ENCODE peak calls at places on chromosomes 12 and 14, in seven cellular contexts. One of them, this sample, is unnamed.

GRCh38 chr14:84036863-84037262 is 1493.1 kb upstream of the FLRT2 start:
- DNase-seq in H1: no peak
- DNase-seq in H9: no peak
- DNase-seq in mesendoderm: no peak
- DNase-seq in IMR-90: peak; percentile 42
- DNase-seq in trophoblast cell: no peak
- DNase-seq in mesenchymal stem cell: peak; percentile 81
- DNase-seq in this sample: no peak

GRCh38 chr12:20409639-20410038 is 41.3 kb downstream of the PDE3A start:
- DNase-seq in H1: no peak
- DNase-seq in H9: no peak
- DNase-seq in IMR-90: no peak
- DNase-seq in trophoblast cell: no peak
- DNase-seq in mesendoderm: no peak
- DNase-seq in mesenchymal stem cell: no peak
- DNase-seq in this sample: no peak

GRCh38 chr12:20451759-20452158 is 83.4 kb downstream of the PDE3A start:
- DNase-seq in IMR-90: peak; percentile 71
- DNase-seq in mesenchymal stem cell: peak; percentile 66
- DNase-seq in H1: no peak
- DNase-seq in H9: no peak
- DNase-seq in trophoblast cell: no peak
- DNase-seq in mesendoderm: no peak
- DNase-seq in this sample: no peak

GRCh38 chr12:53499261-53500118 is at the start of gene MAP3K12:
- DNase-seq in mesendoderm: peak; percentile 77
- DNase-seq in H9: peak; percentile 84
- DNase-seq in IMR-90: peak; percentile 47
- DNase-seq in H1: no peak
- DNase-seq in mesenchymal stem cell: peak; percentile 81
- DNase-seq in trophoblast cell: no peak
- DNase-seq in this sample: peak; percentile 54

GRCh38 chr14:74855021-74855420 is 20.9 kb downstream of the PROX2 start:
- DNase-seq in H9: no peak
- DNase-seq in H1: no peak
- DNase-seq in trophoblast cell: no peak
- DNase-seq in IMR-90: no peak
- DNase-seq in mesendoderm: no peak
- DNase-seq in mesenchymal stem cell: no peak
- DNase-seq in this sample: no peak

GRCh38 chr12:83573676-83574075 is 887.0 kb downstream of the TMTC2 start:
- DNase-seq in mesendoderm: peak; percentile 1
- DNase-seq in IMR-90: no peak
- DNase-seq in H1: no peak
- DNase-seq in mesenchymal stem cell: peak; percentile 1
- DNase-seq in H9: no peak
- DNase-seq in trophoblast cell: peak; percentile 10
- DNase-seq in this sample: no peak

GRCh38 chr12:48930475-48930874 is 5.2 kb upstream of the FKBP11 start:
- DNase-seq in mesenchymal stem cell: no peak
- DNase-seq in trophoblast cell: no peak
- DNase-seq in H9: no peak
- DNase-seq in mesendoderm: no peak
- DNase-seq in H1: no peak
- DNase-seq in IMR-90: no peak
- DNase-seq in this sample: no peak

GRCh38 chr12:28869197-28869596 is 279.9 kb upstream of the FAR2 start:
- DNase-seq in trophoblast cell: peak; percentile 54
- DNase-seq in mesendoderm: no peak
- DNase-seq in H1: no peak
- DNase-seq in IMR-90: peak; percentile 91
- DNase-seq in mesenchymal stem cell: peak; percentile 90
- DNase-seq in H9: no peak
- DNase-seq in this sample: no peak

GRCh38 chr14:77088219-77088618 is 9.8 kb upstream of the CIPC start:
- DNase-seq in mesendoderm: peak; percentile 99
- DNase-seq in H9: peak; percentile 94
- DNase-seq in mesenchymal stem cell: no peak
- DNase-seq in IMR-90: no peak
- DNase-seq in trophoblast cell: peak; percentile 99
- DNase-seq in H1: peak; percentile 72
- DNase-seq in this sample: no peak

GRCh38 chr12:62260733-62261683 is 804 bp downstream of the USP15 start:
- DNase-seq in mesenchymal stem cell: peak; percentile 65
- DNase-seq in IMR-90: peak; percentile 41
- DNase-seq in H1: no peak
- DNase-seq in trophoblast cell: peak; percentile 7
- DNase-seq in mesendoderm: peak; percentile 49
- DNase-seq in H9: no peak
- DNase-seq in this sample: peak; percentile 14

GRCh38 chr12:49198431-49199155 is 9.7 kb upstream of the TUBA1A start:
- DNase-seq in IMR-90: peak; percentile 94
- DNase-seq in trophoblast cell: no peak
- DNase-seq in H1: no peak
- DNase-seq in mesenchymal stem cell: peak; percentile 46
- DNase-seq in mesendoderm: peak; percentile 82
- DNase-seq in H9: peak; percentile 42
- DNase-seq in this sample: no peak

GRCh38 chr14:51963164-51963733 is 26.1 kb upstream of the RTRAF start:
- DNase-seq in mesenchymal stem cell: peak; percentile 26
- DNase-seq in H1: no peak
- DNase-seq in mesendoderm: no peak
- DNase-seq in IMR-90: peak; percentile 53
- DNase-seq in H9: no peak
- DNase-seq in trophoblast cell: no peak
- DNase-seq in this sample: no peak

GRCh38 chr12:109241936-109242335 is 67.1 kb downstream of the FOXN4 start:
- DNase-seq in H9: no peak
- DNase-seq in mesendoderm: no peak
- DNase-seq in mesenchymal stem cell: no peak
- DNase-seq in IMR-90: no peak
- DNase-seq in H1: no peak
- DNase-seq in trophoblast cell: no peak
- DNase-seq in this sample: no peak

GRCh38 chr12:64385468-64385867 is 5.1 kb downstream of the C12orf56 start:
- DNase-seq in mesenchymal stem cell: no peak
- DNase-seq in trophoblast cell: no peak
- DNase-seq in mesendoderm: no peak
- DNase-seq in H1: no peak
- DNase-seq in IMR-90: peak; percentile 31
- DNase-seq in H9: no peak
- DNase-seq in this sample: no peak

GRCh38 chr14:63155511-63156189 is 48.6 kb upstream of the RHOJ start:
- DNase-seq in H9: no peak
- DNase-seq in mesendoderm: no peak
- DNase-seq in IMR-90: peak; percentile 68
- DNase-seq in trophoblast cell: peak; percentile 2
- DNase-seq in H1: no peak
- DNase-seq in mesenchymal stem cell: no peak
- DNase-seq in this sample: no peak

GRCh38 chr14:41859336-41859735 is 252.7 kb downstream of the LRFN5 start:
- DNase-seq in IMR-90: peak; percentile 4
- DNase-seq in mesenchymal stem cell: no peak
- DNase-seq in mesendoderm: no peak
- DNase-seq in H9: no peak
- DNase-seq in trophoblast cell: no peak
- DNase-seq in H1: no peak
- DNase-seq in this sample: no peak

GRCh38 chr14:104979758-104980591 is 1.8 kb upstream of the AHNAK2 start:
- DNase-seq in mesendoderm: no peak
- DNase-seq in trophoblast cell: peak; percentile 45
- DNase-seq in H9: peak; percentile 32
- DNase-seq in IMR-90: peak; percentile 38
- DNase-seq in mesenchymal stem cell: no peak
- DNase-seq in H1: no peak
- DNase-seq in this sample: no peak

GRCh38 chr14:32430326-32430725 is 101.2 kb downstream of the AKAP6 start:
- DNase-seq in H1: no peak
- DNase-seq in IMR-90: peak; percentile 69
- DNase-seq in mesendoderm: no peak
- DNase-seq in mesenchymal stem cell: peak; percentile 48
- DNase-seq in trophoblast cell: no peak
- DNase-seq in H9: no peak
- DNase-seq in this sample: no peak

GRCh38 chr14:90434370-90435020 is 37.7 kb downstream of the CALM1 start:
- DNase-seq in trophoblast cell: no peak
- DNase-seq in mesenchymal stem cell: no peak
- DNase-seq in mesendoderm: no peak
- DNase-seq in H1: no peak
- DNase-seq in IMR-90: no peak
- DNase-seq in H9: no peak
- DNase-seq in this sample: no peak
- H2BK5ac ChIP-seq in trophoblast cell: no peak overlapping the region
- H2BK5ac ChIP-seq in mesenchymal stem cell: no peak overlapping the region
- H2BK5ac ChIP-seq in mesendoderm: no peak overlapping the region
- H2BK5ac ChIP-seq in H1: no peak overlapping the region
- H2BK5ac ChIP-seq in IMR-90: no peak overlapping the region
- H2BK5ac ChIP-seq in H9: no peak overlapping the region
- H2BK5ac ChIP-seq in this sample: no peak overlapping the region

GRCh38 chr14:101918125-101918989 is 46.0 kb upstream of the DYNC1H1 start:
- DNase-seq in H1: peak; percentile 19
- DNase-seq in mesendoderm: peak; percentile 37
- DNase-seq in H9: no peak
- DNase-seq in mesenchymal stem cell: peak; percentile 9
- DNase-seq in IMR-90: no peak
- DNase-seq in trophoblast cell: no peak
- DNase-seq in this sample: no peak

GRCh38 chr14:101925152-101925551 is 39.2 kb upstream of the DYNC1H1 start:
- DNase-seq in mesendoderm: no peak
- DNase-seq in IMR-90: no peak
- DNase-seq in H1: no peak
- DNase-seq in trophoblast cell: no peak
- DNase-seq in mesenchymal stem cell: no peak
- DNase-seq in H9: no peak
- DNase-seq in this sample: no peak

GRCh38 chr14:101926620-101927019 is 37.8 kb upstream of the DYNC1H1 start:
- DNase-seq in trophoblast cell: no peak
- DNase-seq in IMR-90: no peak
- DNase-seq in H9: no peak
- DNase-seq in H1: no peak
- DNase-seq in mesenchymal stem cell: no peak
- DNase-seq in mesendoderm: no peak
- DNase-seq in this sample: no peak

GRCh38 chr14:101926085-101926484 is 38.3 kb upstream of the DYNC1H1 start:
- DNase-seq in trophoblast cell: no peak
- DNase-seq in mesendoderm: no peak
- DNase-seq in IMR-90: no peak
- DNase-seq in H1: no peak
- DNase-seq in H9: no peak
- DNase-seq in mesenchymal stem cell: no peak
- DNase-seq in this sample: no peak

DNA sequence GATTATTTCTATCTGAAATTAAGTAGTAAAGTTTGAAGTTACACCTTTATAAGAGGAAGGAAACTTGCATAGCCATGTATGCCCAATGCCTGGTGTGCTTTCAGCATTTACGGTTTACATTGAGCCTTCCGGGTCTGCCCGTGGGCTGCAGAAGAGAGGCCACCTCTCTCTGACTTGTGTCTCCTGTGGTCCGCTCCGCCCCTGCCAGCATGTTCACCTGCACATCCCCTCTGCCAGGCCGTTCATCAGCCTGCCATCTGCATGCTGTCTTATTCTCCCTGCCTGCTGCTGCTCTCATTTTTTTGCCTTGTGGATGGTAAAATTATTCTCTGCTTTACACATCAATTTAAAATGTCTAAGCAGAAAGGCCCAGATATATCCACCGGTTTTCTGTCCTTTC is 41.5 kb upstream of the DYNC1H1 start:
- DNase-seq in IMR-90: no peak
- DNase-seq in H9: no peak
- DNase-seq in mesendoderm: no peak
- DNase-seq in trophoblast cell: no peak
- DNase-seq in H1: no peak
- DNase-seq in mesenchymal stem cell: no peak
- DNase-seq in this sample: no peak
- H2BK5ac ChIP-seq in IMR-90: no peak overlapping the region
- H2BK5ac ChIP-seq in H9: no peak overlapping the region
- H2BK5ac ChIP-seq in mesendoderm: no peak overlapping the region
- H2BK5ac ChIP-seq in trophoblast cell: no peak overlapping the region
- H2BK5ac ChIP-seq in H1: no peak overlapping the region
- H2BK5ac ChIP-seq in mesenchymal stem cell: no peak overlapping the region
- H2BK5ac ChIP-seq in this sample: no peak overlapping the region

DNA sequence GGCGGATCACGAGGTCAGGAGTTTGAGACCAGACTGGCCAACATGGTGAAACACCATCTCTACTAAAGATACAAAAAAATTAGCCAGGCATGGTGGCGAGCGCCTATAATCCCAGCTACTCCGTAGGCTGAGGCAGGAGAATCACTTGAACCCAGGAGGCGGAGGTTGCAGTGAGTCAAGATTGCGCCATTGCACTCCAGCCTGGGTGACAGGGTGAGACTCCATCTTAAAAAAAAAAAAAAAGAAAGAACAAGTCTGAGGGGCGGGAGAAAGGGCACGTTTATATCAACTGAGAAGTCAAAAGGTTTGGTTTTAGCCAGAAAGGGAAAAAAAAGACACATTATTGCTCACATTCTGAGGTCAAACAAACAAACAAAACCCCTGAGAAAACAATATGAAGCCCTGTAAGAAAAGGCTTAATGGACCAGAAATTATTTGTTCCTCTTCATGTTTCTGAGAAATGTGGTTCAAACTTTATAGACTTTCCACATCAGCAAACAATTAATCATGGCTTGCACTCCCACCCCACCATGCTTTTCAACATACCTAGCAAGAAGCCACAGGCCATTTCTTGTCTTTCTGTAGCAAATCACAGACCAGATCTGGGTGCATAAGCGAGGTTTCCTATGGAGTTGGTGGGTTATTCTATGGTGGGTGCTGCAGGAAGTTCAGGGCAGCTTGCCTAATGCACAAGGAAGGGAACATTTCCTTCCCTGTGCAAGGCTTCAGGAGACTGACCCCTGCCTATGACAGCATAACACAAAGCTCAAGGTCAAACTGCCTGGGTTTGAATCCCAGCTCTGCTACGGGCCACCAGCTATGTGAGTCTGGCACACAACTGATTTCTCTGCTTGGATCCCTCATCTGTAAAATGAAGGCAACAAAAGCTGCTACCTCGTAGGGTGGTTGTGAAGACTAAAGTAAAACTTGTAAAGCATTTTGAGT is 80.2 kb downstream of the SSPN start:
- DNase-seq in H1: no peak
- DNase-seq in mesenchymal stem cell: peak; percentile 68
- DNase-seq in mesendoderm: no peak
- DNase-seq in H9: no peak
- DNase-seq in IMR-90: no peak
- DNase-seq in trophoblast cell: no peak
- DNase-seq in this sample: no peak
- H2BK5ac ChIP-seq in H1: no peak overlapping the region
- H2BK5ac ChIP-seq in mesenchymal stem cell: peak overlapping the region; percentile 58
- H2BK5ac ChIP-seq in mesendoderm: no peak overlapping the region
- H2BK5ac ChIP-seq in H9: no peak overlapping the region
- H2BK5ac ChIP-seq in IMR-90: peak overlapping the region; percentile 73
- H2BK5ac ChIP-seq in trophoblast cell: no peak overlapping the region
- H2BK5ac ChIP-seq in this sample: no peak overlapping the region

GRCh38 chr14:55662757-55663156 is 82.8 kb downstream of the KTN1 start:
- DNase-seq in mesendoderm: no peak
- DNase-seq in mesenchymal stem cell: no peak
- DNase-seq in H9: no peak
- DNase-seq in trophoblast cell: no peak
- DNase-seq in IMR-90: no peak
- DNase-seq in H1: no peak
- DNase-seq in this sample: no peak

GRCh38 chr14:55665067-55665700 is 85.2 kb downstream of the KTN1 start:
- DNase-seq in mesendoderm: no peak
- DNase-seq in mesenchymal stem cell: no peak
- DNase-seq in IMR-90: peak; percentile 21
- DNase-seq in trophoblast cell: no peak
- DNase-seq in H1: no peak
- DNase-seq in H9: no peak
- DNase-seq in this sample: no peak

GRCh38 chr14:55661029-55661428 is 81.0 kb downstream of the KTN1 start:
- DNase-seq in H1: no peak
- DNase-seq in H9: no peak
- DNase-seq in mesendoderm: no peak
- DNase-seq in IMR-90: no peak
- DNase-seq in mesenchymal stem cell: no peak
- DNase-seq in trophoblast cell: no peak
- DNase-seq in this sample: no peak
- H2BK5ac ChIP-seq in H1: no peak overlapping the region
- H2BK5ac ChIP-seq in H9: no peak overlapping the region
- H2BK5ac ChIP-seq in mesendoderm: no peak overlapping the region
- H2BK5ac ChIP-seq in IMR-90: no peak overlapping the region
- H2BK5ac ChIP-seq in mesenchymal stem cell: no peak overlapping the region
- H2BK5ac ChIP-seq in trophoblast cell: no peak overlapping the region
- H2BK5ac ChIP-seq in this sample: no peak overlapping the region